ENCODE peak calls at places on chromosomes 12 and 14, in six cellular contexts. D is body of pancreas, H is Peyer's patch, M is transverse colon, S is erythroblast, V is NB4. N is an unnamed sample.

GRCh38 chr14:36520601-36521525 is 831 bp upstream of the NKX2-1 start:
- DNase-seq in D (peak), H (no peak), M (peak), S (peak), V (peak), N (no peak)

GRCh38 chr14:100530270-100531072 is 56.7 kb downstream of the BEGAIN start:
- DNase-seq in D (no peak), H (no peak), M (no peak), S (no peak), V (no peak), N (no peak)

GRCh38 chr14:41605550-41606248 is 977 bp upstream of the LRFN5 start:
- DNase-seq in D (peak), H (no peak), M (no peak), S (no peak), V (no peak), N (no peak)

GRCh38 chr12:4164591-4165558 is 108.7 kb upstream of the CCND2 start:
- DNase-seq in D (no peak), H (peak), M (peak), S (peak), V (peak), N (peak)

GRCh38 chr14:105944632-105945610 is 418.5 kb downstream of the TMEM121 start:
- DNase-seq in D (peak), H (peak), M (peak), S (peak), V (peak), N (peak)

GRCh38 chr12:110546339-110546738 is 36.8 kb downstream of the PPTC7 start:
- DNase-seq in D (no peak), H (no peak), M (no peak), S (no peak), V (peak), N (peak)

GRCh38 chr14:85528080-85528881 is 1.7 kb upstream of the FLRT2 start:
- DNase-seq in D (peak), H (no peak), M (no peak), S (no peak), V (no peak), N (no peak)

GRCh38 chr14:58899317-58899713 is 261.6 kb downstream of the DACT1 start:
- DNase-seq in D (no peak), H (no peak), M (no peak), S (no peak), V (no peak), N (no peak)

GRCh38 chr12:1908758-1909157 is 9.7 kb downstream of the CACNA2D4 start:
- DNase-seq in D (no peak), H (no peak), M (no peak), S (no peak), V (no peak), N (no peak)

GRCh38 chr14:50121506-50121905 is 5.1 kb upstream of the VCPKMT start:
- DNase-seq in D (no peak), H (no peak), M (no peak), S (no peak), V (no peak), N (no peak)

GRCh38 chr14:50117456-50117855 is 1.1 kb upstream of the VCPKMT start:
- DNase-seq in D (no peak), H (no peak), M (no peak), S (no peak), V (no peak), N (no peak)

GRCh38 chr14:50113381-50113811 is 3.0 kb downstream of the VCPKMT start:
- DNase-seq in D (no peak), H (no peak), M (no peak), S (no peak), V (no peak), N (no peak)

GRCh38 chr14:50116986-50117385 is 614 bp upstream of the VCPKMT start:
- DNase-seq in D (no peak), H (no peak), M (no peak), S (no peak), V (no peak), N (no peak)

GRCh38 chr14:50116221-50116956 is at the start of gene VCPKMT:
- DNase-seq in D (peak), H (peak), M (peak), S (peak), V (peak), N (peak)
- TF ChIP-seq POLR2A in D (peak), H (peak), M (peak), S (peak), V (peak), N (peak)

GRCh38 chr14:102514987-102515733 is 5.6 kb upstream of the ANKRD9 start:
- DNase-seq in D (no peak), H (no peak), M (no peak), S (no peak), V (no peak), N (no peak)

GRCh38 chr14:102513899-102514772 is 4.6 kb upstream of the ANKRD9 start:
- DNase-seq in D (no peak), H (no peak), M (no peak), S (no peak), V (no peak), N (no peak)

GRCh38 chr14:102516531-102517411 is 7.2 kb upstream of the ANKRD9 start:
- DNase-seq in D (peak), H (peak), M (peak), S (peak), V (peak), N (peak)

GRCh38 chr14:102518063-102518648 is 8.6 kb upstream of the ANKRD9 start:
- DNase-seq in D (no peak), H (no peak), M (no peak), S (no peak), V (no peak), N (no peak)

DNA sequence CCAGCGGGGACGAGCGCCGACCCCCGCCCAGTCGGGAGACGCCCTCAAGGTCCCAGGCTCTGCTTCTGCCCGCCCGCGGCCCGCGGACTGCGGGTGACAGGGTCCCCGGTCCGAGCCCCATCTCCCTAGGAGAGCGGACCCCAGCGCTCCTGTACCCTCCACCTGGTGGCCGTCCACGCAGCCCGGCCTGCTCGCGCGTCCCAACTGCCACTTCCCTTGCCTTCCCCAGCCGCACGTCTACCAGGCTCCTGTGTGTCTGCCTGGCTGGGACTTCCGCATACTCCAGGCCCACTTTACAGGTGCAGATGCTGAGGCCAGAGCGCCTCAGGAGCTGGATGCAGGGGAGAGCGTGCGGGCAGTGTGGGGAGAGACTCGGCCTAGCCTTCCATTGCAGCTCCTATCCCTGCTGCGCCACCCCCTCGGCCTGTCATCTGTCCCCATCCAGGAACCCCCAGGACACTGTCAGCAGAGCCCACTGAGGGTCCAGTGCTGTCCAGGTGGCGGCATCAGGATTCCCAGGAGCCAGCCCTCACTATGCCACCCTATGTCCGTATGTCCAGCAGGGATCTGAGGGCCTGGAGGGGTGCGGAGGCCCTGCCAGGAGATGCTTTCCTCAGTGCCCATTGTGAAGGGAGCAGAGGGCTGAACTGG is 8.0 kb upstream of the ANKRD9 start:
- DNase-seq in D (no peak), H (no peak), M (peak), S (no peak), V (no peak), N (no peak)
- TF ChIP-seq POLR2A in D (no peak), H (no peak), M (peak), S (no peak), V (no peak), N (no peak)

GRCh38 chr12:100573499-100574261 is at the start of gene GAS2L3:
- DNase-seq in D (peak), H (peak), M (peak), S (peak), V (no peak), N (peak)
- TF ChIP-seq POLR2A in D (no peak), H (peak), M (peak), S (peak), V (no peak), N (peak)

DNA sequence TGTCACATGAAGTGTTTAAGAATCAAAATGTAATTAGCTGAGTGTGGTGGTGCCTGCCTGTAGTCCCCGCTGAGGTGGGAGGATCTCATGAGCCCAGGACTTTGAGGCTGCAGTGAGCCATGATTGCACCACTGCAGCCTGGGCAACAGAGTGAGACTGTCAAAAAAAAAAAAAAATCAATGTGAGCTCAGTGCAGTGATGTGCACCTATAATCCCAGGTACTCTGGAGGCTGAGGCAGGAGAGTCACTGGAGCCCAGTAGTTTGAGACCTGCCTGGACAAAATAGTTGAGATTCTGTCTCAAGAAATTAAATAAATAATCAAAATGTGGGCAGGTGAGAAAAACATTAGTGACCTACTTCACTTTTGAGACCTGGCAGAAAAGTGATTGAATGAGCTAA is 140.0 kb downstream of the MON2 start:
- DNase-seq in D (no peak), H (no peak), M (no peak), S (no peak), V (no peak), N (no peak)
- TF ChIP-seq POLR2A in D (no peak), H (no peak), M (no peak), S (no peak), V (no peak), N (no peak)

DNA sequence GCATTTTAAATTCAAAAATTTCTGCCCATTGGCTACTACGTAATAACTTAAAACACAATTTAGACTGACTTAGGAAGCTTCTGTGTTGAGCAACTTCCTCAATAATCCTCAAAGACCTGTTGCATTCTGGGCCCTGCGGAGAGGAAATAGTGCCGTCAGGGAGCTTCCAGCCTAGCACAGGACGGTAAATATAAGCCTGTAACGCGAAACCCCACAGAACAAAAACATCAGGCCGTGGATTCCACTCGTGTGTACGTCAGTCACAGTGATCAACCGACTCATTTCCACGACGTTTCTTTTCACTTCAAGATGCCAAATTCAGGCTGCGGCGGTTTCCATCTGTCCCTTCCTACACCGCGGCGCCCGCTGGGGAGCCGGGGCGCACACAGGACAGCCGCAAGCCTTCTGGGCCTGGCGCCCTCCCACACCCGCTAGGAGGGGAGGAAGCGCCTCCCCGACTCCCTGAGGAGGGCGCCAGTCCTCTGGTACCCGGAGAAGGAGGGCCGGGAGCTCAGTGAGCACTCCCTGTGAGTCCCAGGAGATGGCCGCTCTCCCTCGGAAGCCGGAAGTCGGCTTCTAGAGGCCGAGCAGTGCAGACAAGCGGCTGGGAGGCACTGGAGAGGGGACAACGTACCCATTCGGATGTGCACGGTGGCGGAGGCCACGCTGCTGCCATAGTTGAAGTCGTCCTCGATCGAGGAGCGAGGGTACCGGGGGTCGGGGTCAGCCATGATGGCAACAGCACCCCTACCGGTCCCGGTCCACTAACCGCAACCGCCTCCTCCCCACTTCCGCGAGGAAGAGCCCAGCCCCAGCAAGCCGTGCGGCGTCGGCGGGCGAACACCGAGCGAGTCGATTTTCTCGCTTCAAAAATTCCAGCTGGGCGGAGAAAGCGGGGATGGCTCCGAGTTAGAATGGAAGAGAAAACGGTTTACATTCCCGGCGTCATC is at the start of gene TMBIM4:
- DNase-seq in D (peak), H (peak), M (peak), S (peak), V (peak), N (peak)
- TF ChIP-seq POLR2A in D (peak), H (peak), M (peak), S (peak), V (peak), N (peak)

DNA sequence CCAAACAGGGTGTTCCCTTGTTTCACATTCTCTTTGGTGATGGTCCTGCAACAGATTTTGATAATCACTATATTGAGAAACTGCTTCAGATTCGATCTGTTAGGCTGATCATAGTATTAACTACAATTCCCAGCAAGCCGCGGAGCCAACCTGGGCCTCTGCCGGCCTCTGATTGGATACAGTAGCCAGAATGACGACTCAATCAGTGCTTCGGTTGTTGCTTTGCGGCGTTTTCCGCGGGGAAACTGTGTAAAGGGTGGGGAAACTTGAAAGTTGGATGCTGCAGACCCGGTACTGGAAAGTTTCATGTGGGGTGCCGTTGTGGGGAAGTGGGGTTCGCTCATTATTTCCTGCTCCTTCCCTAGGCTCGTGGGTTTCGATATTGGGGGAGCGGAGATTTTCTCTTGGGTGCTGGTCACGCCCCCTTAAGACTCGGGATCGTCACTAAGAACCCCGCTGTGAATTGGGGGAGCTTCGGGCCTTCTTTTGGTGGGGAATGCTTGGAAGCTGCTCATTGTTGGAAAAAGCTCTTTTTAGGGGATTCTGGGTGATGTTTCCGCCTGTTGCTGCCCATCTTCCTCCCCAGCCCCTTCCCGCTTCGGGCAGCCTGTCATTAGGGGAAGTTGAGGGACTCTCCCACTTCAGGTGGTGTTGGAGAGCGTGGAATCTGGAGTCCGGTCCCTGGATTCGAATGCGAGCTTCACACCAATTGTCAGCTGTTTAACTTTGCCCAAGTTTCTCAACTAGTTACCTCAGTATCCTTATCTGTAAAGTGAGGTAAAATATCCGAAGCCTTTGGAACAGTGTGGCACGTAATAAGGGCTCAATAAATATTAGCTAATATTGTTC is at the start of gene RAD51B:
- DNase-seq in D (peak), H (peak), M (peak), S (peak), V (peak), N (peak)
- TF ChIP-seq POLR2A in D (no peak), H (no peak), M (no peak), S (peak), V (peak), N (no peak)

GRCh38 chr12:122090759-122091535 is 12.4 kb downstream of the MLXIP start:
- DNase-seq in D (peak), H (no peak), M (no peak), S (peak), V (no peak), N (no peak)
- TF ChIP-seq POLR2A in D (no peak), H (no peak), M (no peak), S (no peak), V (no peak), N (no peak)

GRCh38 chr12:92363295-92364146 is 217.9 kb upstream of the BTG1 start:
- DNase-seq in D (peak), H (peak), M (peak), S (no peak), V (no peak), N (no peak)
- TF ChIP-seq POLR2A in D (no peak), H (no peak), M (no peak), S (no peak), V (no peak), N (no peak)

N was measured in H54.